ENCODE peak calls at places on chromosome 1, in six cellular contexts. N is Karpas-422; J is CD8-positive, alpha-beta T cell; Y is SJSA1; G is CD4-positive, CD25-positive, alpha-beta regulatory T cell; R is thyroid gland. U is an unnamed sample.

GRCh38 chr1:151898519-151898991 is 10.8 kb downstream of the THEM4 start:
- DNase-seq in N (no peak), J (peak; percentile 49), Y (no peak), G (peak; percentile 81), R (peak; percentile 62), U (no peak)

GRCh38 chr1:22350987-22351756 is 100.5 kb upstream of the ZBTB40 start:
- DNase-seq in N (no peak), J (no peak), Y (no peak), G (no peak), R (no peak), U (no peak)

GRCh38 chr1:54376085-54377039 is 29.8 kb downstream of the SSBP3 start:
- DNase-seq in N (no peak), J (no peak), Y (no peak), G (no peak), R (no peak), U (no peak)

GRCh38 chr1:156103521-156103947 is 11.0 kb upstream of the LMNA start:
- DNase-seq in N (no peak), J (no peak), Y (peak; percentile 52), G (no peak), R (no peak), U (no peak)

GRCh38 chr1:196115641-196116040 is 492.6 kb downstream of the KCNT2 start:
- DNase-seq in N (no peak), J (no peak), Y (no peak), G (no peak), R (peak; percentile 98), U (peak; percentile 21)

GRCh38 chr1:51044199-51044598 is 57.8 kb upstream of the C1orf185 start:
- DNase-seq in N (no peak), J (no peak), Y (no peak), G (no peak), R (no peak), U (no peak)

GRCh38 chr1:19210772-19211549 is 895 bp upstream of the UBR4 start:
- DNase-seq in N (peak; percentile 68), J (no peak), Y (no peak), G (no peak), R (no peak), U (no peak)

GRCh38 chr1:175390081-175390481 is 197.5 kb upstream of the KIAA0040 start:
- DNase-seq in N (no peak), J (no peak), Y (no peak), G (no peak), R (no peak), U (no peak)

GRCh38 chr1:88783145-88783544 is 99.1 kb downstream of the PKN2 start:
- DNase-seq in N (no peak), J (no peak), Y (no peak), G (no peak), R (no peak), U (no peak)

GRCh38 chr1:234500269-234500668 is 21.3 kb upstream of the TARBP1 start:
- DNase-seq in N (peak; percentile 39), J (no peak), Y (no peak), G (no peak), R (peak; percentile 28), U (no peak)

GRCh38 chr1:241605146-241605805 is 34.9 kb downstream of the CHML start:
- DNase-seq in N (peak; percentile 69), J (no peak), Y (no peak), G (no peak), R (no peak), U (no peak)

GRCh38 chr1:234600418-234601216 is 9.4 kb downstream of the IRF2BP2 start:
- DNase-seq in N (peak; percentile 56), J (no peak), Y (no peak), G (peak; percentile 68), R (peak; percentile 67), U (no peak)

GRCh38 chr1:244865028-244865371 is 657 bp upstream of the HNRNPU start:
- DNase-seq in N (peak; percentile 70), J (peak; percentile 21), Y (no peak), G (no peak), R (peak; percentile 37), U (no peak)

GRCh38 chr1:26630634-26631033 is 65.2 kb upstream of the ARID1A start:
- DNase-seq in N (no peak), J (no peak), Y (no peak), G (no peak), R (no peak), U (no peak)

GRCh38 chr1:47235280-47235679 is 3.3 kb upstream of the TAL1 start:
- DNase-seq in N (no peak), J (no peak), Y (no peak), G (no peak), R (peak; percentile 18), U (peak; percentile 52)

GRCh38 chr1:19157653-19158052 is 52.4 kb downstream of the UBR4 start:
- DNase-seq in N (no peak), J (no peak), Y (no peak), G (no peak), R (no peak), U (no peak)

GRCh38 chr1:16924216-16924918 is 2.6 kb downstream of the CROCC start:
- DNase-seq in N (no peak), J (no peak), Y (no peak), G (no peak), R (no peak), U (no peak)

GRCh38 chr1:175216444-175216843 is 23.9 kb upstream of the KIAA0040 start:
- DNase-seq in N (no peak), J (no peak), Y (no peak), G (no peak), R (no peak), U (no peak)

GRCh38 chr1:29317916-29318530 is 81.7 kb downstream of the PTPRU start:
- DNase-seq in N (no peak), J (no peak), Y (no peak), G (no peak), R (no peak), U (no peak)

GRCh38 chr1:22527122-22527521 is 36.2 kb upstream of the EPHA8 start:
- DNase-seq in N (no peak), J (no peak), Y (no peak), G (no peak), R (no peak), U (no peak)

GRCh38 chr1:240706150-240706904 is 94.4 kb upstream of the GREM2 start:
- DNase-seq in N (no peak), J (no peak), Y (no peak), G (no peak), R (no peak), U (no peak)

GRCh38 chr1:240441684-240442083 is 170.3 kb downstream of the GREM2 start:
- DNase-seq in N (no peak), J (no peak), Y (no peak), G (no peak), R (no peak), U (no peak)

GRCh38 chr1:214441119-214441518 is 110.3 kb downstream of the PTPN14 start:
- DNase-seq in N (no peak), J (no peak), Y (no peak), G (no peak), R (no peak), U (no peak)

GRCh38 chr1:175016073-175016722 is 7.0 kb downstream of the MRPS14 start:
- DNase-seq in N (no peak), J (no peak), Y (no peak), G (no peak), R (no peak), U (no peak)

GRCh38 chr1:2481885-2482284 is 5.8 kb downstream of the PLCH2 start:
- DNase-seq in N (no peak), J (no peak), Y (no peak), G (no peak), R (peak; percentile 95), U (no peak)

GRCh38 chr1:38013027-38013588 is 574 bp downstream of the UTP11 start:
- DNase-seq in N (no peak), J (no peak), Y (no peak), G (no peak), R (no peak), U (no peak)

GRCh38 chr1:184536246-184536985 is 149.6 kb downstream of the C1orf21 start:
- DNase-seq in N (no peak), J (no peak), Y (no peak), G (no peak), R (no peak), U (no peak)

GRCh38 chr1:184535191-184535970 is 148.6 kb downstream of the C1orf21 start:
- DNase-seq in N (no peak), J (no peak), Y (no peak), G (no peak), R (no peak), U (no peak)

GRCh38 chr1:184542291-184542690 is 155.5 kb downstream of the C1orf21 start:
- DNase-seq in N (no peak), J (no peak), Y (no peak), G (no peak), R (no peak), U (no peak)

GRCh38 chr1:184541537-184542152 is 154.8 kb downstream of the C1orf21 start:
- DNase-seq in N (no peak), J (no peak), Y (no peak), G (no peak), R (no peak), U (no peak)

DNA sequence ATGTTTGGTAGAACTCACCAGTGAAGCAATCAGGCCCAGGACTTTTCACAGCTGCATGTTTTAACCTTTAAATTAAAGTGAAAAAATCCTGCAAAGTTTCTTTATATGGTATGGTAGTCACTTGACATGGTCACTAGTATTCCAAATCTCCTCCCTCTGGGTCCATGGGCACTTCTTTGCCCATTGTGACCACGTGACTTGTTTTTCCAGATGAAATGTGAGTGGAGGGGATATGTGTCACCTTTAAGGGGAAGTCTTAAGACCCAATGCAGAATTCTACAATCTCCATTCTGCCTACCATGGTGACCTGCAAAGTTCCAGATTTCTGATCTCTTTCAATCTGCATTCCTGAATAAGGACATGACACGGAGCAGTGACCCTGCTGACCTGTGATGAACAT is 152.8 kb downstream of the C1orf21 start:
- DNase-seq in N (no peak), J (no peak), Y (no peak), G (no peak), R (no peak), U (no peak)
- H3K4me3 ChIP-seq in N (no peak overlapping the region), J (no peak overlapping the region), Y (no peak overlapping the region), G (no peak overlapping the region), R (no peak overlapping the region), U (no peak overlapping the region)

GRCh38 chr1:184050631-184051030 is 899 bp upstream of the TSEN15 start:
- DNase-seq in N (no peak), J (no peak), Y (peak; percentile 39), G (no peak), R (no peak), U (no peak)
- H3K27ac ChIP-seq in N (no peak overlapping the region), J (peak overlapping the region; percentile 66), Y (peak overlapping the region; percentile 70), G (no peak overlapping the region), R (peak overlapping the region; percentile 92), U (no peak overlapping the region)

GRCh38 chr1:78254517-78254916 is 208.8 kb downstream of the GIPC2 start:
- DNase-seq in N (no peak), J (no peak), Y (no peak), G (no peak), R (no peak), U (no peak)

GRCh38 chr1:78250201-78250600 is 204.4 kb downstream of the GIPC2 start:
- DNase-seq in N (no peak), J (no peak), Y (no peak), G (no peak), R (no peak), U (no peak)

GRCh38 chr1:78255849-78256248 is 210.1 kb downstream of the GIPC2 start:
- DNase-seq in N (no peak), J (no peak), Y (no peak), G (no peak), R (no peak), U (no peak)

GRCh38 chr1:78255378-78255777 is 209.6 kb downstream of the GIPC2 start:
- DNase-seq in N (no peak), J (no peak), Y (no peak), G (no peak), R (no peak), U (no peak)
- H3K4me3 ChIP-seq in N (no peak overlapping the region), J (no peak overlapping the region), Y (no peak overlapping the region), G (no peak overlapping the region), R (no peak overlapping the region), U (no peak overlapping the region)

GRCh38 chr1:32755098-32755809 is 52.7 kb upstream of the SYNC start:
- DNase-seq in N (no peak), J (no peak), Y (no peak), G (no peak), R (peak; percentile 55), U (no peak)
- H3K27ac ChIP-seq in N (no peak overlapping the region), J (no peak overlapping the region), Y (no peak overlapping the region), G (no peak overlapping the region), R (peak overlapping the region; percentile 93), U (no peak overlapping the region)

U was measured in dorsolateral prefrontal cortex.